ENCODE peak calls at places on chromosomes 5 and 9, in seven cellular contexts. B, T, Y, K, V, Q and P are unnamed samples. For H3K36me3, the result is how much of the 10 kb centered on the place peaks cover.

GRCh38 chr9:132175431-132175830 is 13.6 kb downstream of the NTNG2 start:
- DNase-seq in B (no peak), T (no peak), Y (peak), K (no peak), V (no peak), Q (no peak), P (no peak)

GRCh38 chr9:14347408-14348224 is 33.7 kb upstream of the NFIB start:
- DNase-seq in B (peak), T (no peak), Y (peak), K (peak), V (peak), Q (peak), P (no peak)

GRCh38 chr9:34451545-34451944 is 6.8 kb downstream of the FAM219A start:
- DNase-seq in B (no peak), T (no peak), Y (no peak), K (peak), V (peak), Q (no peak), P (no peak)

GRCh38 chr5:79171846-79172245 is 60.2 kb downstream of the BHMT start:
- DNase-seq in B (no peak), T (no peak), Y (peak), K (no peak), V (no peak), Q (no peak), P (no peak)

GRCh38 chr5:160054831-160055230 is 45.9 kb downstream of the TTC1 start:
- DNase-seq in B (no peak), T (no peak), Y (no peak), K (no peak), V (peak), Q (no peak), P (no peak)

GRCh38 chr5:32794086-32794485 is 83.0 kb downstream of the NPR3 start:
- DNase-seq in B (no peak), T (no peak), Y (no peak), K (peak), V (peak), Q (no peak), P (no peak)

GRCh38 chr9:35311891-35312639 is 150.3 kb downstream of the UNC13B start:
- DNase-seq in B (no peak), T (no peak), Y (no peak), K (peak), V (no peak), Q (no peak), P (no peak)

GRCh38 chr5:62305715-62306493 is at the start of gene KIF2A:
- DNase-seq in B (peak), T (peak), Y (peak), K (peak), V (peak), Q (peak), P (peak)

GRCh38 chr9:126326228-126327015 is at the start of gene MVB12B:
- DNase-seq in B (peak), T (peak), Y (peak), K (no peak), V (peak), Q (peak), P (no peak)

GRCh38 chr5:92364986-92365550 is 982.0 kb upstream of the ARRDC3 start:
- DNase-seq in B (no peak), T (no peak), Y (peak), K (peak), V (no peak), Q (no peak), P (no peak)

GRCh38 chr5:173139631-173140030 is 4.7 kb upstream of the BNIP1 start:
- DNase-seq in B (no peak), T (no peak), Y (no peak), K (no peak), V (no peak), Q (no peak), P (no peak)

GRCh38 chr5:147661576-147661975 is 121.0 kb downstream of the JAKMIP2 start:
- DNase-seq in B (no peak), T (no peak), Y (no peak), K (peak), V (no peak), Q (no peak), P (no peak)

GRCh38 chr9:86354048-86354881 is at the start of gene TUT7:
- DNase-seq in B (peak), T (peak), Y (peak), K (peak), V (peak), Q (peak), P (peak)

GRCh38 chr5:53178830-53179229 is 69.3 kb upstream of the MOCS2 start:
- DNase-seq in B (no peak), T (no peak), Y (no peak), K (no peak), V (no peak), Q (no peak), P (no peak)

DNA sequence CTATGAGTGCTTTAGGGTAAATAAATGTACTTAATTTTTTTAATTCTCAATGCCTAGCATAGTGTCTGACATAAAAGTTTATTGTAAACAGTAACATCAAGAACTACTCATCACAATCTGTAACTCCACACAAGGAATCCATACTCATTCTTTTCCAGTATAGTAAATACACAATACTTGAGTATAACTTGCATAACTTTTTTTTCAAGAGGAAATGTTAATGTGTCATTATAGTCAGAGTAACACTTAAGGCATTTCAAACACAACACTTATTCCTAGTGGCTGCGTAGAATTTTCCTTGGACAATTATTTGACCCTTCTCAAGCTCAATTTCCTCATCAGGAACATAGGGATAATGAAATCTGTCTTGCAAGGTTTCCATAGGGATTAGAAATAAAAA is 584.3 kb downstream of the CAAP1 start:
- DNase-seq in B (no peak), T (no peak), Y (no peak), K (no peak), V (no peak), Q (no peak), P (no peak)
- H3K36me3 ChIP-seq in B (under half), T (under half), Y (under half), K (under half), V (under half), Q (under half), P (under half)

DNA sequence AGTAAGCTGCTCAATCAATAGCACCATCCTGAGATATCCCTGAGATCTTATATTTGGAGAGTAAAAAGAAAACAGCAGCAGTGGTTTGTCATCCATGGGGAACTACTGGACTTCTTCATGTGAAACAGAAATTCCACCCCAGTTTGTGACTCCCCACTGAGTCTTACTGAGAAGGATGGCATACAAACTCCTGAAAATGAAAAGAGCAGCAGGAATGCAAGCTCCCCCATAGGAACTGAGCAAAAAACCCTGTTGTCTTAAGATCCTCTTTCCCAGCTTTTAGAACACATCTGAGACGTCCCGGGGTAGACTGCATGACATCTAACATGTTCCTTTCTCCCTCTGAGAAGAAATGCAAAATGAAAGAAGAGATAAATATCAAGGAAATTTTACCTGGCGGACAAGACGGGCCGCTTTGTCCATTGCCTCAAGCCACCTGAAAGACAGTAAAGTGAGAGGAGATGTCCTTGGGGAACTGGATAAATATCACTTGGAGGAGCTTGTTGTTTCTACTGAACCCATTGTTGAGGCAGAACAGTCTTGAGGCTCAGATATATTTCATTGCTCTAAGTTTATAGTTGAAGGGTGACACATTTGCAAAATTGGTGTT is 117.1 kb downstream of the NUDT12 start:
- DNase-seq in B (no peak), T (no peak), Y (no peak), K (no peak), V (no peak), Q (no peak), P (no peak)
- H3K36me3 ChIP-seq in B (under half), T (under half), Y (under half), K (under half), V (under half), Q (under half), P (under half)

DNA sequence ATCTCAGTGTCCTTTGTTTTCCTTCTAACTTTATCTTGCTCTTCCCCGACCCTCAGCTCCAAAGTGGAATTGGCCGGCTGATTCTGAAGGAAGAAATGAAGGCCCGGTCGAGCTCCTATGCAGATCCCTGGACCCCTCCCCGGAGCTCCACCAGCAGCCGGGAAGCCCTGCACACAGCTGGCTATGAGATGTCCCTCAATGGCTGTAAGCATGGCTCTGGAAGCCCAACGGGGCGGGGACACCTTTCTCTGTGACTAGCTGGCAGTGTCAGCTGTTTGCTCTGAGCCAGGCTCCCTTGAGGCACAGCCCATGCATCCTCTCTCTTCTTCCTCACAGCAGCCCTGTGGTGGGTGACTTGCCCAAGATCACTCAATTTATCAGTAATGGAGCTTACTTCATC is 23.9 kb upstream of the AFAP1L1 start:
- DNase-seq in B (no peak), T (no peak), Y (no peak), K (no peak), V (no peak), Q (no peak), P (no peak)
- H3K36me3 ChIP-seq in B (under half), T (under half), Y (half or more), K (under half), V (under half), Q (under half), P (under half)

DNA sequence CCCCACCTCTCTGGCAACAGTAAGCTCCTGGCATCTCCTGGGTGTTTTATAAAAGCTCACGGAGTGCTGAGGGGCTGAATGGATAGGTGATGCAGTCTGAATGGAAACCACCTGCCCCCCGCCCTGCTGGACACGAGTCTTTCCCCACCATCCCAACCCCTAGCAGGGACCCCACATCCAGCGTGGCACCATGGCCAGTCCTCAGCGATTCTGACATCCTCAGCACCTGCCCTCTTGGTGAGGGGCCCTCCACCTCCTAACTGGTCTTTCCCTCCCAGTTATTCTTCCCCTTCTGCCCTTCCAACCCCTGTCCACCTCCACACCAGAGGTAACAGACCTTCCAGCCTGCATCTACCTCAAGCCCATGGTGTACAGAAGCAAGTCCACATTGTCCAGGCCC is 38.7 kb upstream of the GABBR2 start:
- DNase-seq in B (no peak), T (no peak), Y (no peak), K (no peak), V (no peak), Q (no peak), P (no peak)
- H3K36me3 ChIP-seq in B (under half), T (under half), Y (under half), K (under half), V (under half), Q (under half), P (under half)

GRCh38 chr9:68709291-68709970 is 4.4 kb downstream of the PIP5K1B start:
- DNase-seq in B (no peak), T (no peak), Y (no peak), K (no peak), V (no peak), Q (no peak), P (no peak)
- H3K36me3 ChIP-seq in B (under half), T (under half), Y (under half), K (under half), V (under half), Q (under half), P (under half)